ENCODE peak calls at places on chromosomes 11 and 22, in eight cellular contexts. J, L, E, F, P, W, D and C are unnamed samples.

GRCh38 chr11:962743-963142 is 37.1 kb downstream of the AP2A2 start:
- DNase-seq in F (no peak), P (no peak), L (no peak), D (no peak), J (no peak), W (no peak), E (no peak), C (no peak)

GRCh38 chr11:87477321-87477720 is 439.6 kb downstream of the TMEM135 start:
- DNase-seq in E (no peak), J (no peak), F (no peak), W (no peak), L (no peak), D (no peak), P (no peak), C (no peak)

GRCh38 chr11:57205046-57205671 is 23.4 kb downstream of the LRRC55 start:
- DNase-seq in D (no peak), W (no peak), E (no peak), F (no peak), P (no peak), L (no peak), J (no peak), C (no peak)

GRCh38 chr22:41910050-41910598 is 4.8 kb downstream of the SHISA8 start:
- DNase-seq in W (no peak), E (no peak), L (no peak), D (no peak), F (no peak), P (no peak), J (no peak), C (peak)

GRCh38 chr22:45302047-45302446 is 7.7 kb upstream of the FAM118A start:
- DNase-seq in L (no peak), D (no peak), E (no peak), F (no peak), J (no peak), W (no peak), P (no peak), C (no peak)

GRCh38 chr11:65932558-65932919 is 12.7 kb upstream of the TSGA10IP start:
- DNase-seq in E (no peak), L (no peak), D (no peak), F (no peak), P (no peak), W (no peak), J (no peak), C (no peak)

GRCh38 chr11:26228778-26229177 is 103.2 kb upstream of the ANO3 start:
- DNase-seq in L (no peak), F (no peak), P (no peak), E (no peak), J (no peak), D (no peak), W (no peak), C (no peak)

GRCh38 chr11:88414385-88414861 is 76.9 kb upstream of the CTSC start:
- DNase-seq in W (peak), J (no peak), F (no peak), D (no peak), E (no peak), L (no peak), P (peak), C (no peak)

GRCh38 chr22:23204541-23205157 is 24.3 kb downstream of the BCR start:
- DNase-seq in E (peak), L (peak), J (no peak), P (peak), F (no peak), D (no peak), W (no peak), C (peak)

GRCh38 chr22:45680932-45681700 is 9.5 kb downstream of the ATXN10 start:
- DNase-seq in P (no peak), J (no peak), F (no peak), E (no peak), L (no peak), D (no peak), W (no peak), C (no peak)